ENCODE peak calls at places on chromosomes 7 and 10, in four cellular contexts. J is NCI-H69, I is SW 1271, W is HuH-7. E is an unnamed sample.

GRCh38 chr10:126638542-126638941 is 32.0 kb downstream of the C10orf90 start:
- DNase-seq in I (no peak), J (no peak), W (no peak), E (no peak)

GRCh38 chr7:43880596-43880995 is 11.3 kb upstream of the MRPS24 start:
- DNase-seq in W (no peak), I (no peak), J (no peak), E (no peak)

GRCh38 chr10:91185239-91185875 is 35.1 kb upstream of the PCGF5 start:
- DNase-seq in J (no peak), W (no peak), I (peak; percentile 42), E (no peak)

GRCh38 chr7:7177044-7177517 is 5.3 kb upstream of the C1GALT1 start:
- DNase-seq in J (peak; percentile 82), I (peak; percentile 96), W (peak; percentile 30), E (no peak)

GRCh38 chr7:150378115-150378852 is 846 bp upstream of the ZNF775 start:
- DNase-seq in I (peak; percentile 50), W (peak; percentile 66), J (peak; percentile 98), E (peak; percentile 72)

GRCh38 chr7:47465191-47465590 is 116.7 kb downstream of the TNS3 start:
- DNase-seq in I (no peak), W (no peak), J (no peak), E (no peak)

GRCh38 chr7:2374830-2375728 is 20.5 kb downstream of the EIF3B start:
- DNase-seq in I (no peak), J (no peak), W (no peak), E (no peak)

GRCh38 chr10:3107426-3107961 is 40.1 kb downstream of the PFKP start:
- DNase-seq in J (no peak), W (no peak), I (no peak), E (no peak)

GRCh38 chr7:128963327-128963757 is 25.6 kb downstream of the IRF5 start:
- DNase-seq in J (no peak), W (no peak), I (no peak), E (no peak)

GRCh38 chr10:15455456-15455855 is 84.4 kb upstream of the FAM171A1 start:
- DNase-seq in W (no peak), I (no peak), J (no peak), E (no peak)

GRCh38 chr10:99930731-99931550 is 78.8 kb downstream of the DNMBP start:
- DNase-seq in J (no peak), I (peak; percentile 8), W (peak; percentile 67), E (no peak)

GRCh38 chr10:35092851-35093250 is 2.7 kb upstream of the CUL2 start:
- DNase-seq in J (no peak), I (no peak), W (no peak), E (no peak)

GRCh38 chr7:138072726-138073125 is 3.5 kb upstream of the AKR1D1 start:
- DNase-seq in I (no peak), W (no peak), J (no peak), E (no peak)

GRCh38 chr7:157339777-157340677 is 3.2 kb downstream of the DNAJB6 start:
- DNase-seq in W (peak; percentile 82), I (peak; percentile 72), J (peak; percentile 55), E (peak; percentile 86)

GRCh38 chr10:14904316-14904732 is 25.7 kb downstream of the SUV39H2 start:
- DNase-seq in J (peak; percentile 16), I (peak; percentile 54), W (peak; percentile 50), E (peak; percentile 63)

GRCh38 chr10:123965973-123966895 is 74.6 kb upstream of the CPXM2 start:
- DNase-seq in I (no peak), W (no peak), J (no peak), E (no peak)

GRCh38 chr7:158827411-158828342 is 1.6 kb downstream of the ESYT2 start:
- DNase-seq in I (peak; percentile 53), W (no peak), J (no peak), E (peak; percentile 70)

GRCh38 chr7:45601094-45601493 is 26.9 kb downstream of the ADCY1 start:
- DNase-seq in I (no peak), J (no peak), W (no peak), E (no peak)

GRCh38 chr10:35470535-35470934 is 134.2 kb downstream of the CCNY start:
- DNase-seq in W (no peak), J (peak; percentile 64), I (no peak), E (no peak)

GRCh38 chr7:123939784-123940183 is 14.7 kb downstream of the SPAM1 start:
- DNase-seq in W (no peak), J (peak; percentile 67), I (no peak), E (no peak)

GRCh38 chr10:108461976-108462375 is 1297.5 kb upstream of the SORCS1 start:
- DNase-seq in W (no peak), I (no peak), J (no peak), E (no peak)

GRCh38 chr7:132368246-132368900 is 207.9 kb downstream of the PLXNA4 start:
- DNase-seq in J (peak; percentile 89), W (no peak), I (no peak), E (no peak)

GRCh38 chr10:26441491-26442214 is 3.5 kb downstream of the APBB1IP start:
- DNase-seq in I (no peak), J (no peak), W (no peak), E (no peak)

GRCh38 chr7:23347682-23348180 is 48.6 kb downstream of the MALSU1 start:
- DNase-seq in J (peak; percentile 77), W (no peak), I (peak; percentile 91), E (peak; percentile 18)

GRCh38 chr7:6128205-6128604 is 97.0 kb downstream of the ANKRD61 start:
- DNase-seq in W (no peak), I (no peak), J (no peak), E (no peak)

GRCh38 chr10:19826712-19827111 is 10.5 kb downstream of the PLXDC2 start:
- DNase-seq in I (no peak), W (no peak), J (no peak), E (no peak)

GRCh38 chr10:60367014-60367413 is 22.7 kb downstream of the ANK3 start:
- DNase-seq in I (no peak), W (no peak), J (no peak), E (no peak)

GRCh38 chr7:4878336-4879335 is 4.9 kb downstream of the RADIL start:
- DNase-seq in I (no peak), J (no peak), W (no peak), E (no peak)

GRCh38 chr10:113179966-113180365 is 229.9 kb downstream of the TCF7L2 start:
- DNase-seq in W (no peak), J (no peak), I (no peak), E (no peak)

GRCh38 chr10:7571992-7572391 is 94.8 kb downstream of the ITIH5 start:
- DNase-seq in J (no peak), W (no peak), I (no peak), E (no peak)

GRCh38 chr10:10460452-10460851 is 557.2 kb upstream of the CELF2 start:
- DNase-seq in J (no peak), I (no peak), W (no peak), E (no peak)

GRCh38 chr7:54995631-54996340 is 23.0 kb upstream of the EGFR start:
- DNase-seq in J (no peak), W (no peak), I (peak; percentile 80), E (peak; percentile 42)

GRCh38 chr7:31408120-31408729 is 67.7 kb upstream of the NEUROD6 start:
- DNase-seq in W (no peak), J (peak; percentile 47), I (peak; percentile 84), E (no peak)

GRCh38 chr7:129782257-129783096 is 170.3 kb downstream of the UBE2H start:
- DNase-seq in J (no peak), I (no peak), W (no peak), E (no peak)

GRCh38 chr10:88923525-88923924 is 29.0 kb downstream of the ACTA2 start:
- DNase-seq in J (no peak), W (no peak), I (no peak), E (no peak)

GRCh38 chr10:112904000-112904399 is 46.0 kb upstream of the TCF7L2 start:
- DNase-seq in W (no peak), I (peak; percentile 5), J (no peak), E (no peak)

GRCh38 chr10:1328409-1328808 is 272.2 kb downstream of the WDR37 start:
- DNase-seq in I (no peak), W (no peak), J (no peak), E (no peak)

GRCh38 chr7:19117081-19117869 is at the start of gene TWIST1:
- DNase-seq in W (peak; percentile 23), I (peak; percentile 78), J (peak; percentile 88), E (peak; percentile 82)

GRCh38 chr7:40649247-40649646 is 514.4 kb downstream of the SUGCT start:
- DNase-seq in I (no peak), W (no peak), J (no peak), E (no peak)